ENCODE peak calls at places on chromosomes 2 and 18, in four cellular contexts. O, V, J and Y are unnamed samples.

GRCh38 chr2:191051177-191051576 is 37.2 kb upstream of the STAT1 start:
- DNase-seq in V (no peak), J (no peak), O (no peak), Y (no peak)

GRCh38 chr2:53075760-53076159 is 691.8 kb upstream of the CHAC2 start:
- DNase-seq in O (no peak), J (no peak), V (no peak), Y (no peak)

GRCh38 chr2:29117636-29118303 is 2.6 kb downstream of the CLIP4 start:
- DNase-seq in J (no peak), O (no peak), V (no peak), Y (no peak)

GRCh38 chr2:109377976-109378375 is 235.8 kb downstream of the SEPTIN10 start:
- DNase-seq in V (no peak), O (no peak), J (no peak), Y (no peak)

GRCh38 chr2:160970052-160970846 is 190.0 kb upstream of the TANK start:
- DNase-seq in J (no peak), V (peak; percentile 62), O (no peak), Y (no peak)

GRCh38 chr2:241870611-241871537 is 1.3 kb downstream of the RTP5 start:
- DNase-seq in O (no peak), J (no peak), V (no peak), Y (no peak)

GRCh38 chr2:100365434-100365833 is 43.1 kb upstream of the LONRF2 start:
- DNase-seq in O (no peak), J (no peak), V (no peak), Y (no peak)

GRCh38 chr2:168751104-168751768 is 51.2 kb upstream of the NOSTRIN start:
- DNase-seq in J (peak; percentile 23), O (no peak), V (no peak), Y (no peak)

GRCh38 chr2:74155830-74156229 is 8.1 kb upstream of the BOLA3 start:
- DNase-seq in V (no peak), O (no peak), J (no peak), Y (no peak)

GRCh38 chr2:118844261-118845004 is 3.0 kb downstream of the EN1 start:
- DNase-seq in J (no peak), V (peak; percentile 47), O (no peak), Y (no peak)

GRCh38 chr2:66845307-66845706 is 410.4 kb downstream of the MEIS1 start:
- DNase-seq in J (no peak), V (peak; percentile 54), O (no peak), Y (no peak)

GRCh38 chr2:185919155-185919554 is 180.6 kb downstream of the FSIP2 start:
- DNase-seq in O (no peak), J (no peak), V (no peak), Y (no peak)

GRCh38 chr2:31205186-31205585 is 12.1 kb downstream of the CAPN14 start:
- DNase-seq in V (no peak), O (no peak), J (no peak), Y (no peak)

GRCh38 chr2:74399785-74400184 is 19.7 kb upstream of the DCTN1 start:
- DNase-seq in V (no peak), J (no peak), O (no peak), Y (no peak)

GRCh38 chr18:41681138-41681881 is 273.7 kb upstream of the PIK3C3 start:
- DNase-seq in V (no peak), O (no peak), J (no peak), Y (no peak)

GRCh38 chr2:17901246-17901645 is 22.8 kb downstream of the KCNS3 start:
- DNase-seq in V (no peak), J (no peak), O (no peak), Y (no peak)

GRCh38 chr2:216633616-216634316 is 546 bp downstream of the IGFBP2 start:
- DNase-seq in V (peak; percentile 77), O (no peak), J (no peak), Y (no peak)

GRCh38 chr18:13376841-13377351 is 158.3 kb downstream of the LDLRAD4 start:
- DNase-seq in O (no peak), V (no peak), J (peak; percentile 70), Y (no peak)